ENCODE peak calls at places on chromosomes 3 and 15, in four cellular contexts. C is tibial artery, M is HTR-8/SVneo, H is HCT116. R is an unnamed sample.

GRCh38 chr15:76109046-76109445 is 49.3 kb downstream of the TMEM266 start:
- DNase-seq in C (no peak), M (no peak), H (no peak), R (no peak)

GRCh38 chr15:44132057-44132456 is 63.0 kb downstream of the FRMD5 start:
- DNase-seq in M (no peak), H (no peak), C (no peak), R (no peak)

GRCh38 chr3:181457190-181457589 is 254.5 kb upstream of the SOX2 start:
- DNase-seq in C (no peak), H (no peak), M (no peak), R (no peak)

GRCh38 chr3:104632947-104633346 is 733.8 kb upstream of the ALCAM start:
- DNase-seq in M (no peak), C (no peak), H (no peak), R (no peak)

GRCh38 chr15:44029940-44030568 is 165.0 kb downstream of the FRMD5 start:
- DNase-seq in H (no peak), C (no peak), M (peak), R (no peak)

GRCh38 chr3:194688207-194688711 is 2.6 kb downstream of the FAM43A start:
- DNase-seq in C (peak), M (peak), H (no peak), R (no peak)

GRCh38 chr15:81511160-81511559 is 137.1 kb upstream of the TMC3 start:
- DNase-seq in H (no peak), M (no peak), C (no peak), R (no peak)

GRCh38 chr3:119717520-119717919 is 14.7 kb downstream of the CFAP91 start:
- DNase-seq in C (no peak), M (no peak), H (no peak), R (no peak)

GRCh38 chr3:109336272-109336957 is 931 bp downstream of the DPPA4 start:
- DNase-seq in H (no peak), M (no peak), C (no peak), R (no peak)

GRCh38 chr3:39990532-39990931 is 181.1 kb downstream of the MYRIP start:
- DNase-seq in H (peak), M (peak), C (no peak), R (no peak)

GRCh38 chr3:63654246-63654645 is 1.8 kb downstream of the SNTN start:
- DNase-seq in C (no peak), M (no peak), H (no peak), R (no peak)

GRCh38 chr15:60720084-60720483 is 241.1 kb upstream of the ICE2 start:
- DNase-seq in H (no peak), C (no peak), M (no peak), R (no peak)

GRCh38 chr15:83108266-83109219 is 1.1 kb downstream of the TM6SF1 start:
- DNase-seq in M (peak), C (peak), H (no peak), R (no peak)

GRCh38 chr3:108430540-108430939 is 79.9 kb downstream of the MYH15 start:
- DNase-seq in H (no peak), M (no peak), C (no peak), R (no peak)

GRCh38 chr3:49339593-49339946 is 283 bp downstream of the USP4 start:
- DNase-seq in H (no peak), C (no peak), M (no peak), R (no peak)

GRCh38 chr3:38165722-38166387 is 518 bp downstream of the OXSR1 start:
- DNase-seq in M (no peak), C (peak), H (no peak), R (peak)

GRCh38 chr15:89836255-89837133 is 21.8 kb upstream of the ANPEP start:
- DNase-seq in C (peak), H (no peak), M (peak), R (no peak)

GRCh38 chr3:53478166-53478830 is 16.1 kb upstream of the CACNA1D start:
- DNase-seq in M (no peak), H (no peak), C (no peak), R (no peak)

GRCh38 chr15:44666208-44667038 is 3.0 kb upstream of the SPG11 start:
- DNase-seq in C (no peak), M (no peak), H (no peak), R (no peak)

R was measured in coronary artery.